ENCODE peak calls at places on chromosomes 1 and 21, in eight cellular contexts. K, D, R, J, W, P, L and A are unnamed samples.

GRCh38 chr1:15353839-15354579 is 55.7 kb upstream of the EFHD2 start:
- DNase-seq in K (no peak), J (no peak), P (no peak), W (no peak), L (peak), D (no peak), R (no peak), A (no peak)

GRCh38 chr21:40016667-40017066 is 149.4 kb downstream of the PCP4 start:
- DNase-seq in L (no peak), J (no peak), R (no peak), K (no peak), P (no peak), W (no peak), D (no peak), A (peak)

GRCh38 chr21:42047821-42048613 is 23.1 kb upstream of the UMODL1 start:
- DNase-seq in K (peak), W (peak), L (no peak), J (no peak), D (no peak), R (no peak), P (no peak), A (no peak)

GRCh38 chr1:39006287-39006686 is 15.2 kb downstream of the AKIRIN1 start:
- DNase-seq in P (no peak), D (no peak), W (no peak), J (no peak), K (no peak), R (no peak), L (no peak), A (no peak)

GRCh38 chr1:68644521-68644920 is 147.6 kb upstream of the DEPDC1 start:
- DNase-seq in R (no peak), J (no peak), K (no peak), W (no peak), P (no peak), L (no peak), D (no peak), A (no peak)

GRCh38 chr1:180230416-180230790 is 339 bp downstream of the LHX4 start:
- DNase-seq in D (no peak), K (no peak), J (no peak), P (peak), W (no peak), R (no peak), L (no peak), A (no peak)

GRCh38 chr1:160406131-160406968 is 6.0 kb downstream of the VANGL2 start:
- DNase-seq in D (no peak), J (no peak), K (no peak), R (no peak), P (no peak), W (no peak), L (no peak), A (no peak)

GRCh38 chr1:206829282-206829681 is 36.1 kb upstream of the IL20 start:
- DNase-seq in W (no peak), L (no peak), R (no peak), P (no peak), J (no peak), K (no peak), D (no peak), A (no peak)

GRCh38 chr1:79197421-79197820 is 190.9 kb upstream of the ADGRL4 start:
- DNase-seq in P (no peak), K (no peak), W (peak), L (no peak), R (no peak), D (no peak), J (no peak), A (no peak)

GRCh38 chr1:185393205-185393604 is 76.2 kb upstream of the IVNS1ABP start:
- DNase-seq in R (no peak), P (no peak), J (no peak), D (no peak), W (no peak), L (no peak), K (no peak), A (no peak)

GRCh38 chr1:248288385-248288784 is 10.6 kb upstream of the OR2T33 start:
- DNase-seq in R (no peak), K (no peak), D (no peak), L (no peak), W (no peak), P (no peak), J (no peak), A (no peak)

GRCh38 chr1:206041640-206042039 is 11.3 kb upstream of the RHEX start:
- DNase-seq in D (peak), K (no peak), J (no peak), L (no peak), P (peak), R (no peak), W (no peak), A (no peak)

GRCh38 chr1:243254233-243254926 is 701 bp downstream of the CEP170 start:
- DNase-seq in D (no peak), K (peak), J (peak), W (peak), P (peak), L (peak), R (peak), A (peak)

GRCh38 chr1:21946836-21947587 is 9.9 kb upstream of the HSPG2 start:
- DNase-seq in K (no peak), P (no peak), L (no peak), J (no peak), R (no peak), W (no peak), D (no peak), A (no peak)

GRCh38 chr1:226217273-226217672 is 6.2 kb upstream of the MIXL1 start:
- DNase-seq in D (no peak), L (no peak), K (no peak), R (no peak), P (no peak), J (no peak), W (peak), A (no peak)

GRCh38 chr1:227945891-227946623 is 1.7 kb downstream of the WNT9A start:
- DNase-seq in J (no peak), K (no peak), R (no peak), L (peak), W (peak), D (no peak), P (no peak), A (peak)

GRCh38 chr1:246790833-246791232 is 66.6 kb downstream of the SCCPDH start:
- DNase-seq in J (no peak), K (no peak), W (no peak), D (no peak), R (no peak), P (no peak), L (no peak), A (no peak)

GRCh38 chr1:21361506-21361905 is 71.2 kb upstream of the ECE1 start:
- DNase-seq in L (no peak), K (no peak), P (no peak), D (no peak), J (no peak), W (no peak), R (no peak), A (no peak)

GRCh38 chr21:14120091-14120734 is 90.5 kb downstream of the LIPI start:
- DNase-seq in D (no peak), W (peak), P (peak), J (no peak), K (no peak), L (peak), R (peak), A (peak)

GRCh38 chr21:41475714-41476405 is 32.1 kb downstream of the TMPRSS2 start:
- DNase-seq in J (no peak), P (no peak), D (no peak), K (no peak), W (no peak), R (no peak), L (no peak), A (no peak)

GRCh38 chr21:39581414-39581813 is 31.3 kb upstream of the B3GALT5 start:
- DNase-seq in L (no peak), P (no peak), D (no peak), K (no peak), W (no peak), R (no peak), J (no peak), A (no peak)

GRCh38 chr1:24018611-24019580 is 38.8 kb upstream of the SRSF10 start:
- DNase-seq in J (no peak), R (no peak), W (peak), L (no peak), K (no peak), P (no peak), D (no peak), A (no peak)

GRCh38 chr21:19461481-19462205 is 1058.1 kb upstream of the TMPRSS15 start:
- DNase-seq in P (no peak), R (no peak), J (no peak), K (no peak), D (no peak), L (no peak), W (no peak), A (no peak)

GRCh38 chr1:245858683-245859509 is 648.2 kb downstream of the SMYD3 start:
- DNase-seq in W (peak), D (no peak), K (no peak), P (no peak), R (no peak), L (peak), J (no peak), A (no peak)

GRCh38 chr21:31524140-31524539 is 135.4 kb upstream of the SOD1 start:
- DNase-seq in D (no peak), K (no peak), W (no peak), L (no peak), P (no peak), R (no peak), J (no peak), A (no peak)

GRCh38 chr1:203995228-203995627 is 77.7 kb upstream of the SOX13 start:
- DNase-seq in L (no peak), W (no peak), R (no peak), D (no peak), P (no peak), K (no peak), J (no peak), A (no peak)

GRCh38 chr1:95118019-95118499 is 904 bp downstream of the TLCD4 start:
- DNase-seq in D (no peak), R (no peak), J (peak), L (no peak), K (no peak), W (peak), P (no peak), A (no peak)

GRCh38 chr1:184219414-184219813 is 167.4 kb upstream of the C1orf21 start:
- DNase-seq in L (no peak), R (no peak), K (no peak), J (no peak), W (no peak), D (no peak), P (no peak), A (peak)

GRCh38 chr1:3466366-3467075 is 12.1 kb downstream of the ARHGEF16 start:
- DNase-seq in K (no peak), P (no peak), R (no peak), W (no peak), D (no peak), L (no peak), J (no peak), A (peak)

GRCh38 chr1:96524100-96524499 is 197.5 kb upstream of the PTBP2 start:
- DNase-seq in K (no peak), P (no peak), L (no peak), D (no peak), R (no peak), W (no peak), J (no peak), A (no peak)

GRCh38 chr1:22330092-22330762 is 121.4 kb upstream of the ZBTB40 start:
- DNase-seq in R (no peak), K (no peak), L (no peak), D (no peak), W (no peak), J (no peak), P (no peak), A (no peak)

GRCh38 chr1:22588899-22589422 is 25.7 kb downstream of the EPHA8 start:
- DNase-seq in K (no peak), D (no peak), R (no peak), W (no peak), L (no peak), J (no peak), P (no peak), A (no peak)

GRCh38 chr1:154791292-154792278 is 78.5 kb downstream of the KCNN3 start:
- DNase-seq in R (peak), L (peak), J (peak), P (no peak), D (no peak), K (no peak), W (peak), A (no peak)

GRCh38 chr1:221772107-221772506 is 30.2 kb upstream of the DUSP10 start:
- DNase-seq in D (no peak), J (no peak), K (no peak), R (no peak), W (peak), P (no peak), L (no peak), A (no peak)

GRCh38 chr1:84300991-84301758 is at the start of gene SAMD13:
- DNase-seq in D (no peak), L (peak), K (peak), R (peak), P (no peak), J (no peak), W (peak), A (no peak)

GRCh38 chr1:228836427-228836826 is 101.1 kb downstream of the RHOU start:
- DNase-seq in J (no peak), P (no peak), W (no peak), D (no peak), R (no peak), L (no peak), K (peak), A (no peak)

GRCh38 chr1:107529511-107530149 is 388.8 kb downstream of the NTNG1 start:
- DNase-seq in L (peak), K (no peak), P (peak), J (no peak), D (peak), W (peak), R (no peak), A (no peak)